ENCODE peak calls at places on chromosomes 1 and 21, in five cellular contexts. One of them, this sample, is unnamed.

GRCh38 chr1:45864765-45865164 is 61.4 kb downstream of the MAST2 start:
- DNase-seq in body of pancreas: no peak
- DNase-seq in dorsolateral prefrontal cortex: no peak
- DNase-seq in cardiac muscle cell: no peak
- DNase-seq in spleen: no peak
- DNase-seq in this sample: no peak

GRCh38 chr1:6117064-6117463 is 63.1 kb downstream of the CHD5 start:
- DNase-seq in spleen: no peak
- DNase-seq in dorsolateral prefrontal cortex: no peak
- DNase-seq in body of pancreas: no peak
- DNase-seq in cardiac muscle cell: no peak
- DNase-seq in this sample: no peak

GRCh38 chr1:84997667-84998600 is 1.0 kb upstream of the MCOLN2 start:
- DNase-seq in body of pancreas: no peak
- DNase-seq in cardiac muscle cell: peak; percentile 41
- DNase-seq in dorsolateral prefrontal cortex: no peak
- DNase-seq in spleen: peak; percentile 75
- DNase-seq in this sample: no peak

GRCh38 chr1:246753670-246754535 is 29.7 kb downstream of the SCCPDH start:
- DNase-seq in dorsolateral prefrontal cortex: no peak
- DNase-seq in spleen: peak; percentile 78
- DNase-seq in body of pancreas: peak; percentile 48
- DNase-seq in cardiac muscle cell: peak; percentile 61
- DNase-seq in this sample: peak; percentile 44

GRCh38 chr1:50349242-50349565 is 74.0 kb downstream of the DMRTA2 start:
- DNase-seq in dorsolateral prefrontal cortex: no peak
- DNase-seq in spleen: no peak
- DNase-seq in body of pancreas: no peak
- DNase-seq in cardiac muscle cell: no peak
- DNase-seq in this sample: no peak

GRCh38 chr21:26140185-26140584 is 30.4 kb downstream of the APP start:
- DNase-seq in dorsolateral prefrontal cortex: no peak
- DNase-seq in spleen: no peak
- DNase-seq in body of pancreas: no peak
- DNase-seq in cardiac muscle cell: no peak
- DNase-seq in this sample: no peak

GRCh38 chr1:229452956-229453801 is 19.3 kb upstream of the ACTA1 start:
- DNase-seq in cardiac muscle cell: no peak
- DNase-seq in spleen: no peak
- DNase-seq in dorsolateral prefrontal cortex: no peak
- DNase-seq in body of pancreas: no peak
- DNase-seq in this sample: no peak

GRCh38 chr21:29189358-29189757 is 58.9 kb downstream of the MAP3K7CL start:
- DNase-seq in body of pancreas: no peak
- DNase-seq in spleen: no peak
- DNase-seq in cardiac muscle cell: no peak
- DNase-seq in dorsolateral prefrontal cortex: no peak
- DNase-seq in this sample: no peak

GRCh38 chr1:21652101-21652936 is 16.8 kb downstream of the RAP1GAP start:
- DNase-seq in spleen: no peak
- DNase-seq in dorsolateral prefrontal cortex: no peak
- DNase-seq in body of pancreas: peak; percentile 26
- DNase-seq in cardiac muscle cell: no peak
- DNase-seq in this sample: no peak

GRCh38 chr1:108570128-108570527 is 10.2 kb downstream of the EEIG2 start:
- DNase-seq in cardiac muscle cell: peak; percentile 29
- DNase-seq in body of pancreas: no peak
- DNase-seq in dorsolateral prefrontal cortex: no peak
- DNase-seq in spleen: no peak
- DNase-seq in this sample: no peak

GRCh38 chr1:155977607-155978324 is 581 bp downstream of the ARHGEF2 start:
- DNase-seq in dorsolateral prefrontal cortex: no peak
- DNase-seq in cardiac muscle cell: peak; percentile 55
- DNase-seq in spleen: no peak
- DNase-seq in body of pancreas: peak; percentile 34
- DNase-seq in this sample: peak; percentile 26

GRCh38 chr1:150258275-150258666 is 697 bp downstream of the CA14 start:
- DNase-seq in cardiac muscle cell: peak; percentile 34
- DNase-seq in dorsolateral prefrontal cortex: no peak
- DNase-seq in spleen: no peak
- DNase-seq in body of pancreas: no peak
- DNase-seq in this sample: no peak
- H3K4me3 ChIP-seq in cardiac muscle cell: peak overlapping the region; percentile 61
- H3K4me3 ChIP-seq in dorsolateral prefrontal cortex: peak overlapping the region; percentile 57
- H3K4me3 ChIP-seq in spleen: no peak overlapping the region
- H3K4me3 ChIP-seq in body of pancreas: no peak overlapping the region
- H3K4me3 ChIP-seq in this sample: no peak overlapping the region

DNA sequence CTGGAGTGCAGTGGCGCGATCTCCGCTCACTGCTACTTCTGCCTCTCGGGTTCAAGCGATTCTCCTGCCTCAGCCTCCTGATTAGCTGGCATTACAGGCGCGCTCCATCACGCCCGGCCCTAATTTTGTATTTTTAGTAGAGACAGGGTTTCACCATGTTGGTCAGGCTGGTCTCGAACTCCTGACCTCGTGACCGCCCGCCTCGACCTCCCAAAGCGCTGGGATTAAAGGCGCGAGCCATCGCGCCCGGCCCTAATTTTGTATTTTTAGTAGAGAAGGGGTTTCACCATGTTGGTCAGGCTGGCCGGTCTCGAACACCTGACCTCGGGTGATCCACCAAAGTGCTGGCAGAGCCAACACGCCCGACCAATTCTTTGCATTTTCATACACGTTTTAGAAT is 48.0 kb upstream of the LCE5A start:
- DNase-seq in cardiac muscle cell: no peak
- DNase-seq in dorsolateral prefrontal cortex: no peak
- DNase-seq in spleen: no peak
- DNase-seq in body of pancreas: no peak
- DNase-seq in this sample: no peak
- TF ChIP-seq CTCF in cardiac muscle cell: no peak
- TF ChIP-seq CTCF in dorsolateral prefrontal cortex: no peak
- TF ChIP-seq CTCF in spleen: no peak
- TF ChIP-seq CTCF in body of pancreas: no peak
- TF ChIP-seq CTCF in this sample: no peak

DNA sequence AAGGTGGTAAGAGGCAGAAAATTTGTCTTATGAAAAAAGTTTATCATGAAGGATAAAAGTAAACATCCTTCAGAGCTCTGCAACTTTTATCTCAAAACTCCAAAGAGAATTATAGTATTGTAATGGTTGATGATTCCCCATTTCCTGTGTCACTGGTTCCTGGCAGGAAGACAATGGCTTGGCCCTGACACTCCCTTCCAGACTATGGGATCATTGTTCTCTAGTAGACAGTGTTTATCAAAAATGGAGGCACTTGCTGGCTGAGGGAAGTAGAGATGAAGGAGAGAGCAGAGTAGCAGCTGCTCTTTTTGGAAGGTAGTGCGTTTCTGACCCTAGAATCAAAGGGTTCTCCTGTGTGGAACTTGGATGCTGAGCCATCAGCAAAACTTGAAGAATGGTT is 145.9 kb upstream of the ATP1B1 start:
- DNase-seq in cardiac muscle cell: no peak
- DNase-seq in body of pancreas: no peak
- DNase-seq in spleen: no peak
- DNase-seq in dorsolateral prefrontal cortex: peak; percentile 53
- DNase-seq in this sample: no peak
- H3K27ac ChIP-seq in cardiac muscle cell: no peak overlapping the region
- H3K27ac ChIP-seq in body of pancreas: no peak overlapping the region
- H3K27ac ChIP-seq in spleen: no peak overlapping the region
- H3K27ac ChIP-seq in dorsolateral prefrontal cortex: peak overlapping the region; percentile 19
- H3K27ac ChIP-seq in this sample: no peak overlapping the region

GRCh38 chr21:33949516-33950424 is 34.2 kb upstream of the ATP5PO start:
- DNase-seq in body of pancreas: no peak
- DNase-seq in dorsolateral prefrontal cortex: no peak
- DNase-seq in spleen: no peak
- DNase-seq in cardiac muscle cell: no peak
- DNase-seq in this sample: no peak

GRCh38 chr21:33950425-33951079 is 34.9 kb upstream of the ATP5PO start:
- DNase-seq in spleen: no peak
- DNase-seq in dorsolateral prefrontal cortex: no peak
- DNase-seq in cardiac muscle cell: no peak
- DNase-seq in body of pancreas: no peak
- DNase-seq in this sample: no peak

GRCh38 chr21:33947451-33948095 is 32.0 kb upstream of the ATP5PO start:
- DNase-seq in spleen: no peak
- DNase-seq in body of pancreas: peak; percentile 71
- DNase-seq in cardiac muscle cell: peak; percentile 78
- DNase-seq in dorsolateral prefrontal cortex: peak; percentile 75
- DNase-seq in this sample: peak; percentile 89

GRCh38 chr21:33948951-33949444 is 33.4 kb upstream of the ATP5PO start:
- DNase-seq in spleen: no peak
- DNase-seq in cardiac muscle cell: no peak
- DNase-seq in body of pancreas: no peak
- DNase-seq in dorsolateral prefrontal cortex: no peak
- DNase-seq in this sample: no peak

DNA sequence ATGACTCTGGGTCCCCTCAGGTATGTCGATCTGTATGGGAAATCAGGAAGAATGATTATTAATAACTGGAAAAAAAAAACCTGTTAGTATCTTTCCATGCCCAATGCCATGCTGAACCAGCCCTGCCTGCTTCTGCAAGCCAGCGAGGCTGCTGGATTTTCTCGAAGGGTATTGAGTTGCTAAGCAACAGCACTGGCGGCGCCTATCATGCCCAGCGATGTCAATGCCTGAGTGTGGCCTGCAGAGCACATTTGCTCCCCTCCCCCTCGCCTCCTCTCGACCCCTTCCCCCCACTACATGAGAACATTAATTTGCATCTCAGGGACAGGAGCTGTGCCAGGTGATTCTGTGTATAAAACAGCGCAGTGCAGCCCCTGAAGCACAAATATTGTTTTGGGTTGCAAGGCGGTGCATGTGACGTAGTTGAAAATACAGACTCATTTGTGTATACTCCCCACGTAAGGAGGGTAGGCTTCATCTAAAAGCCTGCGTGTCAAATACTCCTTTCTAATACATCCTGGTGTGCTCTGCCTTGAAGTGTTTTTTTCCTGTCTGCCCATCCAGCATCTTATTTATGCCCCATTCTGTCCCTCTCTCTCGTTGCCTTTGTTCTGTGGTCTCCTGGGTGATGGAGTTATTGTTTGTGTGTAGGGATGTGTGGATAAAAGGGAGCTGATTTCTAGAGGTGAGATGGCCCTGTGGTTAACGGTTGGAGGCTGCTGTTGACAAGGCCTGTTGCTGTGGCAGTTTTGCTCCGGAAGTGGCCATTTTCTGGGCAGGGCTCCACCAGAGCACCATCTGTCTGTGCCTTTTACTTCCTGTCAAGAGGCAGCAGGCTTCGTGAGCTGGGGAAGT is 32.7 kb upstream of the ATP5PO start:
- DNase-seq in body of pancreas: peak; percentile 56
- DNase-seq in spleen: peak; percentile 90
- DNase-seq in dorsolateral prefrontal cortex: peak; percentile 83
- DNase-seq in cardiac muscle cell: peak; percentile 82
- DNase-seq in this sample: peak; percentile 71
- H3K4me3 ChIP-seq in body of pancreas: no peak overlapping the region
- H3K4me3 ChIP-seq in spleen: peak overlapping the region; percentile 10
- H3K4me3 ChIP-seq in dorsolateral prefrontal cortex: peak overlapping the region; percentile 28
- H3K4me3 ChIP-seq in cardiac muscle cell: no peak overlapping the region
- H3K4me3 ChIP-seq in this sample: no peak overlapping the region

DNA sequence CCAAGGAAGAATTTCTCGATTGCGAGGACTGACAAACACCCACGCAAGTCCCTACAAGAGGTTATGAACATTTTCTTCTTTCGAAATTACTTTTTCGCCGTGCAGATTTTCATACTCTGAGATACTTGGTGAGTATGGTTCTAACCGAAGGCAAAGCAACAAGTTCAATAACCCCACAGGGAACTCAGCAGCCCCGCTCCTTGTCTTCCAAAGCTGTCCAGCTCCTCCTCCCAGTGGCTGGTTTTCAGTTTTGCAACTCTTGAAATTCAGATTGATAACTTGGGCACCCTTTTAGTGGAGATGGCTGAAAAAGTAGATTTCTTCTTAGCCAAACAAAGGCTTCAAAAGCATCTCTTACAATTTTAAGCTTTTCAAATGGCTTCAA is 154.4 kb downstream of the SETD4 start:
- DNase-seq in spleen: no peak
- DNase-seq in dorsolateral prefrontal cortex: no peak
- DNase-seq in body of pancreas: no peak
- DNase-seq in cardiac muscle cell: no peak
- DNase-seq in this sample: no peak
- TF ChIP-seq CTCF in spleen: no peak
- TF ChIP-seq CTCF in dorsolateral prefrontal cortex: no peak
- TF ChIP-seq CTCF in body of pancreas: no peak
- TF ChIP-seq CTCF in cardiac muscle cell: no peak
- TF ChIP-seq CTCF in this sample: no peak

GRCh38 chr1:151343587-151343986 is 3.5 kb downstream of the RFX5 start:
- DNase-seq in spleen: no peak
- DNase-seq in dorsolateral prefrontal cortex: no peak
- DNase-seq in cardiac muscle cell: no peak
- DNase-seq in body of pancreas: no peak
- DNase-seq in this sample: no peak

GRCh38 chr1:151342021-151342420 is 5.0 kb downstream of the RFX5 start:
- DNase-seq in body of pancreas: no peak
- DNase-seq in cardiac muscle cell: no peak
- DNase-seq in dorsolateral prefrontal cortex: no peak
- DNase-seq in spleen: no peak
- DNase-seq in this sample: no peak

GRCh38 chr1:151346082-151346768 is 827 bp downstream of the RFX5 start:
- DNase-seq in dorsolateral prefrontal cortex: no peak
- DNase-seq in body of pancreas: no peak
- DNase-seq in cardiac muscle cell: no peak
- DNase-seq in spleen: no peak
- DNase-seq in this sample: no peak

GRCh38 chr1:151342562-151342961 is 4.5 kb downstream of the RFX5 start:
- DNase-seq in cardiac muscle cell: no peak
- DNase-seq in spleen: no peak
- DNase-seq in dorsolateral prefrontal cortex: no peak
- DNase-seq in body of pancreas: no peak
- DNase-seq in this sample: no peak

GRCh38 chr1:151340870-151341754 is 5.9 kb downstream of the RFX5 start:
- DNase-seq in spleen: no peak
- DNase-seq in body of pancreas: peak; percentile 44
- DNase-seq in cardiac muscle cell: peak; percentile 88
- DNase-seq in dorsolateral prefrontal cortex: no peak
- DNase-seq in this sample: peak; percentile 62
- H3K27ac ChIP-seq in spleen: peak overlapping the region; percentile 67
- H3K27ac ChIP-seq in body of pancreas: peak overlapping the region; percentile 30
- H3K27ac ChIP-seq in cardiac muscle cell: peak overlapping the region; percentile 72
- H3K27ac ChIP-seq in dorsolateral prefrontal cortex: no peak overlapping the region
- H3K27ac ChIP-seq in this sample: no peak overlapping the region